ENCODE peak calls at places on chromosomes 4 and X, in four cellular contexts. One of them, this sample, is unnamed.

GRCh38 chr4:1427010-1427409 is 20.8 kb upstream of the NKX1-1 start:
- DNase-seq in posterior vena cava: no peak
- DNase-seq in progenitor cell of endocrine pancreas: no peak
- DNase-seq in CD8-positive, alpha-beta T cell: no peak
- DNase-seq in this sample: no peak

GRCh38 chr4:176001171-176002006 is 64.3 kb upstream of the WDR17 start:
- DNase-seq in posterior vena cava: peak; percentile 82
- DNase-seq in progenitor cell of endocrine pancreas: peak; percentile 48
- DNase-seq in CD8-positive, alpha-beta T cell: no peak
- DNase-seq in this sample: peak; percentile 55

GRCh38 chr4:86523333-86523732 is 70.8 kb upstream of the PTPN13 start:
- DNase-seq in progenitor cell of endocrine pancreas: no peak
- DNase-seq in posterior vena cava: no peak
- DNase-seq in CD8-positive, alpha-beta T cell: no peak
- DNase-seq in this sample: no peak

GRCh38 chrX:16843208-16843909 is 26.8 kb downstream of the RBBP7 start:
- DNase-seq in CD8-positive, alpha-beta T cell: no peak
- DNase-seq in progenitor cell of endocrine pancreas: no peak
- DNase-seq in posterior vena cava: no peak
- DNase-seq in this sample: no peak

GRCh38 chrX:78123190-78123589 is 16.3 kb downstream of the TAF9B start:
- DNase-seq in progenitor cell of endocrine pancreas: no peak
- DNase-seq in CD8-positive, alpha-beta T cell: no peak
- DNase-seq in posterior vena cava: no peak
- DNase-seq in this sample: no peak

GRCh38 chr4:98466868-98467599 is 191.4 kb downstream of the TSPAN5 start:
- DNase-seq in CD8-positive, alpha-beta T cell: no peak
- DNase-seq in progenitor cell of endocrine pancreas: no peak
- DNase-seq in posterior vena cava: no peak
- DNase-seq in this sample: no peak

GRCh38 chr4:13611283-13611842 is 16.2 kb downstream of the BOD1L1 start:
- DNase-seq in progenitor cell of endocrine pancreas: no peak
- DNase-seq in posterior vena cava: no peak
- DNase-seq in CD8-positive, alpha-beta T cell: no peak
- DNase-seq in this sample: no peak

GRCh38 chr4:40195182-40196177 is 1.4 kb upstream of the RHOH start:
- DNase-seq in posterior vena cava: no peak
- DNase-seq in CD8-positive, alpha-beta T cell: no peak
- DNase-seq in progenitor cell of endocrine pancreas: no peak
- DNase-seq in this sample: no peak

GRCh38 chr4:17619416-17620105 is 5.1 kb downstream of the MED28 start:
- DNase-seq in posterior vena cava: no peak
- DNase-seq in CD8-positive, alpha-beta T cell: no peak
- DNase-seq in progenitor cell of endocrine pancreas: no peak
- DNase-seq in this sample: no peak

GRCh38 chrX:103002576-103002975 is 61.4 kb downstream of the BEX1 start:
- DNase-seq in posterior vena cava: no peak
- DNase-seq in progenitor cell of endocrine pancreas: no peak
- DNase-seq in CD8-positive, alpha-beta T cell: no peak
- DNase-seq in this sample: no peak

GRCh38 chr4:100190643-100191600 is 654 bp upstream of the DDIT4L start:
- DNase-seq in CD8-positive, alpha-beta T cell: no peak
- DNase-seq in progenitor cell of endocrine pancreas: no peak
- DNase-seq in posterior vena cava: no peak
- DNase-seq in this sample: peak; percentile 33

GRCh38 chr4:168993724-168994510 is 16.1 kb downstream of the CBR4 start:
- DNase-seq in progenitor cell of endocrine pancreas: no peak
- DNase-seq in posterior vena cava: no peak
- DNase-seq in CD8-positive, alpha-beta T cell: no peak
- DNase-seq in this sample: no peak

GRCh38 chrX:39757971-39758370 is 339.8 kb downstream of the BCOR start:
- DNase-seq in posterior vena cava: no peak
- DNase-seq in CD8-positive, alpha-beta T cell: no peak
- DNase-seq in progenitor cell of endocrine pancreas: no peak
- DNase-seq in this sample: no peak

GRCh38 chr4:151957163-151957562 is 196.4 kb upstream of the GATB start:
- DNase-seq in CD8-positive, alpha-beta T cell: no peak
- DNase-seq in progenitor cell of endocrine pancreas: peak; percentile 13
- DNase-seq in posterior vena cava: no peak
- DNase-seq in this sample: peak; percentile 50

GRCh38 chr4:15913631-15913970 is 24.9 kb downstream of the FGFBP1 start:
- DNase-seq in CD8-positive, alpha-beta T cell: no peak
- DNase-seq in progenitor cell of endocrine pancreas: no peak
- DNase-seq in posterior vena cava: no peak
- DNase-seq in this sample: no peak

GRCh38 chr4:138259801-138260200 is 17.7 kb upstream of the SLC7A11 start:
- DNase-seq in posterior vena cava: no peak
- DNase-seq in CD8-positive, alpha-beta T cell: no peak
- DNase-seq in progenitor cell of endocrine pancreas: no peak
- DNase-seq in this sample: no peak

GRCh38 chr4:123398803-123399637 is 2.4 kb downstream of the SPRY1 start:
- DNase-seq in posterior vena cava: peak; percentile 86
- DNase-seq in CD8-positive, alpha-beta T cell: peak; percentile 62
- DNase-seq in progenitor cell of endocrine pancreas: no peak
- DNase-seq in this sample: no peak

GRCh38 chr4:159639924-159640323 is 537.0 kb downstream of the RAPGEF2 start:
- DNase-seq in progenitor cell of endocrine pancreas: no peak
- DNase-seq in CD8-positive, alpha-beta T cell: no peak
- DNase-seq in posterior vena cava: no peak
- DNase-seq in this sample: no peak

GRCh38 chrX:109751698-109752097 is 18.6 kb upstream of the ACSL4 start:
- DNase-seq in posterior vena cava: no peak
- DNase-seq in CD8-positive, alpha-beta T cell: no peak
- DNase-seq in progenitor cell of endocrine pancreas: no peak
- DNase-seq in this sample: no peak

GRCh38 chrX:19640693-19641374 is 125.5 kb upstream of the MAP3K15 start:
- DNase-seq in progenitor cell of endocrine pancreas: no peak
- DNase-seq in CD8-positive, alpha-beta T cell: no peak
- DNase-seq in posterior vena cava: no peak
- DNase-seq in this sample: no peak

GRCh38 chr4:95362906-95363578 is 185.7 kb downstream of the UNC5C start:
- DNase-seq in CD8-positive, alpha-beta T cell: no peak
- DNase-seq in posterior vena cava: no peak
- DNase-seq in progenitor cell of endocrine pancreas: no peak
- DNase-seq in this sample: peak; percentile 6

GRCh38 chr4:21304061-21304541 is 603.8 kb downstream of the PACRGL start:
- DNase-seq in progenitor cell of endocrine pancreas: peak; percentile 32
- DNase-seq in posterior vena cava: peak; percentile 74
- DNase-seq in CD8-positive, alpha-beta T cell: no peak
- DNase-seq in this sample: peak; percentile 73

GRCh38 chr4:168797176-168797575 is 212.9 kb downstream of the CBR4 start:
- DNase-seq in CD8-positive, alpha-beta T cell: no peak
- DNase-seq in posterior vena cava: no peak
- DNase-seq in progenitor cell of endocrine pancreas: no peak
- DNase-seq in this sample: no peak

GRCh38 chr4:74202062-74202586 is 44.2 kb downstream of the MTHFD2L start:
- DNase-seq in progenitor cell of endocrine pancreas: no peak
- DNase-seq in CD8-positive, alpha-beta T cell: no peak
- DNase-seq in posterior vena cava: no peak
- DNase-seq in this sample: no peak

GRCh38 chr4:168511780-168512467 is 15.1 kb downstream of the PALLD start:
- DNase-seq in CD8-positive, alpha-beta T cell: peak; percentile 74
- DNase-seq in progenitor cell of endocrine pancreas: no peak
- DNase-seq in posterior vena cava: no peak
- DNase-seq in this sample: no peak

GRCh38 chrX:67585401-67585800 is 41.6 kb downstream of the AR start:
- DNase-seq in progenitor cell of endocrine pancreas: no peak
- DNase-seq in posterior vena cava: no peak
- DNase-seq in CD8-positive, alpha-beta T cell: no peak
- DNase-seq in this sample: no peak

GRCh38 chrX:10173331-10173900 is 16.6 kb downstream of the CLCN4 start:
- DNase-seq in posterior vena cava: peak; percentile 81
- DNase-seq in CD8-positive, alpha-beta T cell: no peak
- DNase-seq in progenitor cell of endocrine pancreas: no peak
- DNase-seq in this sample: peak; percentile 91